ENCODE peak calls at places on chromosomes 3 and 15, in four cellular contexts. R, D, J and H are unnamed samples.

GRCh38 chr3:99410789-99411311 is 227.5 kb upstream of the COL8A1 start:
- DNase-seq in R (no peak), D (no peak), J (no peak), H (no peak)

GRCh38 chr3:20563985-20564384 is 378.0 kb upstream of the SGO1 start:
- DNase-seq in R (no peak), D (no peak), J (no peak), H (no peak)

GRCh38 chr15:55387027-55387426 is 21.1 kb downstream of the CCPG1 start:
- DNase-seq in R (no peak), D (no peak), J (no peak), H (no peak)

GRCh38 chr15:68312701-68313204 is 35.2 kb downstream of the FEM1B start:
- DNase-seq in R (no peak), D (peak), J (no peak), H (no peak)

GRCh38 chr15:85642693-85643058 is 152.0 kb downstream of the KLHL25 start:
- DNase-seq in R (no peak), D (no peak), J (no peak), H (no peak)

GRCh38 chr15:49706805-49707204 is 86.0 kb downstream of the DTWD1 start:
- DNase-seq in R (no peak), D (no peak), J (no peak), H (no peak)

GRCh38 chr3:109132801-109133473 is 3.6 kb upstream of the C3orf85 start:
- DNase-seq in R (no peak), D (no peak), J (no peak), H (no peak)

GRCh38 chr3:170189396-170190256 is 8.1 kb upstream of the PHC3 start:
- DNase-seq in R (no peak), D (no peak), J (no peak), H (no peak)

GRCh38 chr3:171846594-171846993 is 3.4 kb downstream of the TMEM212 start:
- DNase-seq in R (no peak), D (no peak), J (no peak), H (no peak)

GRCh38 chr15:90664650-90665287 is 52.4 kb upstream of the BLM start:
- DNase-seq in R (no peak), D (no peak), J (no peak), H (peak)

GRCh38 chr15:19984101-19984500 is 557.5 kb downstream of the GOLGA6L6 start:
- DNase-seq in R (no peak), D (no peak), J (no peak), H (no peak)

GRCh38 chr15:98914626-98915025 is 93.0 kb downstream of the PGPEP1L start:
- DNase-seq in R (no peak), D (no peak), J (no peak), H (no peak)

GRCh38 chr15:45454825-45455224 is 67.7 kb downstream of the SLC30A4 start:
- DNase-seq in R (peak), D (peak), J (peak), H (no peak)

GRCh38 chr15:25250906-25251622 is 187.8 kb downstream of the UBE3A start:
- DNase-seq in R (no peak), D (peak), J (no peak), H (no peak)

GRCh38 chr15:37891754-37892368 is 42.6 kb upstream of the TMCO5A start:
- DNase-seq in R (peak), D (no peak), J (no peak), H (no peak)

GRCh38 chr15:88612186-88612796 is 8.8 kb upstream of the AEN start:
- DNase-seq in R (no peak), D (no peak), J (no peak), H (no peak)

GRCh38 chr3:189262746-189263145 is 91.0 kb downstream of the TPRG1 start:
- DNase-seq in R (no peak), D (no peak), J (peak), H (no peak)

GRCh38 chr15:89575656-89576416 is 567 bp downstream of the TICRR start:
- DNase-seq in R (no peak), D (no peak), J (peak), H (peak)

GRCh38 chr3:71628571-71628970 is 45.0 kb upstream of the FOXP1 start:
- DNase-seq in R (no peak), D (no peak), J (no peak), H (no peak)

GRCh38 chr3:67016522-67017080 is 18.5 kb downstream of the KBTBD8 start:
- DNase-seq in R (no peak), D (no peak), J (no peak), H (peak)
- TF ChIP-seq POLR2A in R (no peak), D (no peak), J (no peak), H (no peak)

DNA sequence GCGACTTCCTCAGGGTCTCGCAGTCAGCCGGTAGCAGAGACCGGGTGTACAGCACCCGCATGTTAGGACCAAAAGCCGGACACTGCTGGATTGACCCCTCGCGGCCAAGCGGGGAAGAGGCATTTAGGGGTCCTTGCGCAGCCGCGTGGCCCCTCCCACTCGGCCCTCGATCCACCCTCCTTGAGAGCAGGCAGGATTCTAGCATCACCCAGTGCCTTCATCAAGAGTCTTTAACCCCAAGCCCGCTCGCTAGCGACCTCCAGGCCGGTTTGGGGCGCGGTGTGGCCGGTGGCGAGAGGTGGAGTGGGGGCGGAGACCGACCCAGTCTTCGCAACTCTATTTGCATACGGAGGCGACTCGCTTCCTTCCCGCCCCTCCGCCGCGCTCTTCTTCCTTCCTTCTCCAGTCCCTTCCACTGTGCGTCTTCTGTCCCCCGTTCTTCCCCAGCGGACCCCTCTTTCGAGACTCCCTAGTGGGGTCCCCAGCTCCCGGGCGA is at the start of gene ST6GAL1:
- DNase-seq in R (peak), D (peak), J (peak), H (peak)
- TF ChIP-seq POLR2A in R (peak), D (no peak), J (no peak), H (no peak)

DNA sequence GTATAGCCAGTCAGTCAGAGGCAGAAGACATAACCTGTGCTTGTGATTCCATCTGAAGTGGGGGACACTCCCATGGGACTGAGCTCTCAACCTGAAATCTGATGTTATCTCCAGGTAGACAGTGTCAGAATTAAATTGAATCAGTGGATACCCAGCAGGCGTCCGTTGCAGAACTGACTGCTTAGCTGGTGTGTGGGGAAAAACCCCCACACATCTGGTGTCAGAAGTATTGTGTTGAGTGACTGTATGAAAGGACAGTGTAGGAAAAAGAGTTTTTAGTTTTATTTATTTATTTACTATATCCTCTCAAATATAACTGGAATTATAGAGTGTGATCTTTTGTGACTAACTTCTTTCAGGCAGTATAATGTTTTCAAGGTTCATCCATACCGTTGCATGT is 10.4 kb downstream of the KPNA4 start:
- DNase-seq in R (no peak), D (no peak), J (no peak), H (peak)
- TF ChIP-seq POLR2A in R (no peak), D (no peak), J (no peak), H (no peak)

DNA sequence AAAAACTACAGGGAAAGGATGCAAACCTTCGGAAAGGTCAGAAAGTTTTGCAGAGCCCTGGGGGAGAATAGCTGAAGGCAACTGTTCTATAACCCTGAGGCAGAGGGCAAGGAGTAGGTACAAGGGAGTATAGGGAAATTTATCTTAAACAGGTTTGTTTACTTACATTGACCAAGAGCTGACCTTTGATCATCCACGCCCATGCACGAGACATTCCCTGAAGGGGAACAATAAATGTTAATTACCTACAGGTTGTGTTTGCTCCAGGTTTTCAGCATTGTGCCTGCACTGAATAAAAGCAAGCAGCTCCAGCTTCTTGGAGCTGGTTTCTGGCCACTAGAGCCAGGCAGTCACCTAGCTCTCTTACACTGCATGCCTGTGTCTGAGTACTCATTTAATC is 524.5 kb upstream of the TGFBR2 start:
- DNase-seq in R (no peak), D (no peak), J (no peak), H (no peak)
- TF ChIP-seq POLR2A in R (no peak), D (no peak), J (no peak), H (no peak)

GRCh38 chr15:42736793-42737528 is at the start of gene CDAN1:
- DNase-seq in R (peak), D (peak), J (peak), H (peak)
- TF ChIP-seq POLR2A in R (peak), D (peak), J (no peak), H (peak)

DNA sequence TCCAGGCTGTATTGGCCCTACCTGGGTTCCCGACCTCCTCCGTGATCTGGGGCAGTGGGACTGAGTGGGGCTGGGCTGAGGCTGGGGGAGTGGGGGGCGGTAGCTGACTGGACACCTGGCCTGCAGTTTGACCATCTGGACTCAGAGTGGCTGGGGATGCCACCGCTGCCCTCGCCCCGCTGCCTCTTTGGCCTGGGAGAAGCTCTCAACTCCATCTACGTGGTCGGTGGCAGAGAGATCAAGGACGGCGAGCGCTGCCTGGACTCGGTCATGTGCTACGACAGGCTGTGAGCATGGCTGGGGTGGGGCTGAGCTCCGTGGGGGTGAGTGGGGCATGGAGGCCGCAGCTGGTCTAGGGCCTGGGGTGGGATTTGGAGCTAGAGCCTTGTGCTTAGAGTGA is 2.7 kb downstream of the KLHL40 start:
- DNase-seq in R (no peak), D (no peak), J (peak), H (no peak)
- TF ChIP-seq POLR2A in R (no peak), D (no peak), J (no peak), H (no peak)

DNA sequence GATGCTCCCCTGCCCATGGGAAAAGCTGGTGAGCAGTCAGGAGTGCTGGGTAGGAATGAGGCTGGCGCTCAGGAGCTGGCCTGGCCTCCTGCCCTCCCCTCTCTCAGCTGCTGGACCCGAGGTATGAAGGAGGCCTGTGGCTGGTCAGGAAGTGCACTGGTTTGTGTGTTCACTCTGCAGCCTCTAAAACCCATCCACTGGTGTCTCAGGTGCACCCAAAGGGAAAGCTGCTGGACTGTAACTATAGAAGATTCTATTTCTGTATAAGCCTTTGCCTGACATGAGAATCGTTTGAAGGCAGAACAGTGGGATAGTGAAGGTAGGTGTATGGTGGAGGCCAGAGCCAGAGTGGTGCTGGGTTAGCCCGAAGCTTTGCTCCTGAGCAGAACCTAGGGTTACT is 5.7 kb upstream of the CPNE9 start:
- DNase-seq in R (no peak), D (no peak), J (no peak), H (no peak)
- TF ChIP-seq POLR2A in R (no peak), D (no peak), J (no peak), H (no peak)

GRCh38 chr15:67126551-67127333 is 61.3 kb downstream of the SMAD3 start:
- DNase-seq in R (no peak), D (no peak), J (no peak), H (no peak)

GRCh38 chr15:67124911-67125588 is 59.6 kb downstream of the SMAD3 start:
- DNase-seq in R (peak), D (no peak), J (no peak), H (no peak)

GRCh38 chr15:67127334-67127664 is 61.9 kb downstream of the SMAD3 start:
- DNase-seq in R (no peak), D (no peak), J (no peak), H (no peak)

GRCh38 chr15:67124111-67124510 is 58.7 kb downstream of the SMAD3 start:
- DNase-seq in R (no peak), D (no peak), J (no peak), H (peak)

DNA sequence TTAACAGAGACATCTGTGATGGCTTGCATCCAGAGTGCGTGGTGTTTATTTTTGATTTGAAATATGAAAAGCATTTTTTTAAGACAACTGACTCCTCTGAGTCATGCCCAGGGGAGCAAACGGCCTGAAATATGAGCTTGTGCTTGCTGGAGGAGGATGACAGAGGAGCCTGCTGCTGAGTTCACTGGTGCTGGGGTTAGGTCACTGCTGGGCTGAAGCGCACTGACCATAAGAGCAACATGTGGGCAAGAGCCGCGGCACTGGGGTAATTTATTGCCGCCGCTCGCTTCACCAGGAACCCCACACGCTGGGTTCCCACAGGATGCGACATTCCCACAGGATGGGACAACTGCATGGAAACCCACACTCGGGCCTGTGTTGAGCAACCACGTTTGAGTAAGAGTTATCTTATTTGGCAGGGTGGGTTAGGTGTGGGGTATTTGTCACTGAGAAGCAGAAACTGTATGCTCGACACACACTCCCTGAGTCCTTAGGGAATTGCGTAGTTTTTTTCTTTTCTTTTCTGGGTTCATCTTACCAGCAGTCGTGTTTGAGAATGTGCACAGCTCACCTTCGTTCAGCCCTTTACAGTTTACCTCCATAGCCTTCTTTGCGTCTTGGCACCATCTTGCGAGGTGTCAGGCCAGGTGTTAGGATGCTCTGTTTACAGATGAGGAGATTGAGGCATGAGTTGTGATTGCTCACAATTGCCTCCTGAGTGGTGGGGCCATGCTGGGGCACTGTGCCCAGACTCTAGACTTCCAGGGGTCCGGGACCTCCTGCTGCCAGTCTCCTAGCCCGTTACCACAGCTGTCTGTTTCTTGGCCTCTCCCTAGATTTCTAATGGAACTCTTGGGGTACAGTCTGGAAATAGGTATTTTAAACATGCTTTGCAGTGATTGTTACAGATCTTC is 60.4 kb downstream of the SMAD3 start:
- DNase-seq in R (peak), D (peak), J (no peak), H (no peak)
- TF ChIP-seq POLR2A in R (no peak), D (no peak), J (no peak), H (no peak)

GRCh38 chr3:155805802-155806618 is at the start of gene C3orf33:
- DNase-seq in R (peak), D (peak), J (peak), H (peak)
- TF ChIP-seq POLR2A in R (no peak), D (no peak), J (no peak), H (peak)